ENCODE peak calls at places on chromosomes 3 and 15, in seven cellular contexts. I, P, J, Q, N, F and G are unnamed samples.
A peak's percentile ranks its signal among the peaks of the same experiment; 100 is the strongest.

GRCh38 chr3:20264900-20265567 is 79.0 kb upstream of the SGO1 start:
- DNase-seq in F (no peak), Q (no peak), P (no peak), I (no peak), N (no peak), J (no peak), G (no peak)

GRCh38 chr15:38886315-38887163 is 321.9 kb upstream of the RASGRP1 start:
- DNase-seq in F (no peak), N (no peak), P (peak; percentile 65), Q (no peak), J (peak; percentile 71), I (no peak), G (peak; percentile 18)

GRCh38 chr3:10514407-10515069 is 9.2 kb upstream of the ATP2B2 start:
- DNase-seq in J (no peak), F (no peak), N (no peak), I (no peak), Q (no peak), P (no peak), G (no peak)

GRCh38 chr3:146342971-146343370 is 92.1 kb upstream of the PLSCR4 start:
- DNase-seq in I (no peak), F (no peak), J (no peak), N (no peak), Q (no peak), P (no peak), G (no peak)

GRCh38 chr3:11803977-11804903 is 42.4 kb downstream of the TAMM41 start:
- DNase-seq in I (peak; percentile 67), J (peak; percentile 47), N (peak; percentile 26), Q (peak; percentile 57), F (peak; percentile 37), P (no peak), G (peak; percentile 20)

GRCh38 chr3:64091501-64091900 is 68.2 kb upstream of the PSMD6 start:
- DNase-seq in J (no peak), I (no peak), P (no peak), F (peak; percentile 70), N (no peak), Q (no peak), G (no peak)

GRCh38 chr3:105730973-105731372 is 137.8 kb downstream of the CBLB start:
- DNase-seq in P (no peak), F (no peak), N (no peak), I (no peak), Q (no peak), J (no peak), G (no peak)

GRCh38 chr3:120793601-120794000 is 51.1 kb downstream of the GTF2E1 start:
- DNase-seq in I (no peak), N (no peak), Q (no peak), F (no peak), J (no peak), P (no peak), G (no peak)

GRCh38 chr3:178711753-178712152 is 175.5 kb downstream of the KCNMB2 start:
- DNase-seq in Q (no peak), F (no peak), I (no peak), J (no peak), P (no peak), N (no peak), G (no peak)

GRCh38 chr3:163671201-163671600 is 1407.1 kb downstream of the SI start:
- DNase-seq in I (no peak), J (no peak), N (no peak), F (peak; percentile 17), Q (no peak), P (no peak), G (no peak)

GRCh38 chr15:49082960-49083359 is 36.7 kb upstream of the SECISBP2L start:
- DNase-seq in I (no peak), N (no peak), Q (no peak), P (peak; percentile 84), F (no peak), J (peak; percentile 36), G (no peak)

GRCh38 chr3:59192473-59192872 is 142.6 kb upstream of the CFAP20DC start:
- DNase-seq in I (no peak), P (peak; percentile 51), Q (no peak), N (no peak), J (peak; percentile 0), F (no peak), G (no peak)

GRCh38 chr3:12679468-12679867 is 15.6 kb upstream of the RAF1 start:
- DNase-seq in Q (no peak), I (no peak), P (peak; percentile 62), F (no peak), J (peak; percentile 79), N (no peak), G (peak; percentile 58)

GRCh38 chr3:126546013-126546412 is 12.7 kb downstream of the C3orf22 start:
- DNase-seq in I (no peak), Q (peak; percentile 13), P (no peak), F (no peak), N (peak; percentile 1), J (no peak), G (no peak)

GRCh38 chr3:184676927-184677326 is 34.9 kb downstream of the MAGEF1 start:
- DNase-seq in F (no peak), J (no peak), N (no peak), Q (no peak), P (no peak), I (no peak), G (no peak)

GRCh38 chr3:184677344-184678316 is 34.2 kb downstream of the MAGEF1 start:
- DNase-seq in P (no peak), N (no peak), F (peak; percentile 35), I (no peak), J (no peak), Q (no peak), G (no peak)

GRCh38 chr3:184680411-184680990 is 31.4 kb downstream of the MAGEF1 start:
- DNase-seq in I (no peak), N (no peak), F (no peak), P (no peak), Q (no peak), J (no peak), G (no peak)

GRCh38 chr3:184678317-184679055 is 33.4 kb downstream of the MAGEF1 start:
- DNase-seq in J (no peak), F (no peak), P (no peak), Q (no peak), N (no peak), I (no peak), G (no peak)

DNA sequence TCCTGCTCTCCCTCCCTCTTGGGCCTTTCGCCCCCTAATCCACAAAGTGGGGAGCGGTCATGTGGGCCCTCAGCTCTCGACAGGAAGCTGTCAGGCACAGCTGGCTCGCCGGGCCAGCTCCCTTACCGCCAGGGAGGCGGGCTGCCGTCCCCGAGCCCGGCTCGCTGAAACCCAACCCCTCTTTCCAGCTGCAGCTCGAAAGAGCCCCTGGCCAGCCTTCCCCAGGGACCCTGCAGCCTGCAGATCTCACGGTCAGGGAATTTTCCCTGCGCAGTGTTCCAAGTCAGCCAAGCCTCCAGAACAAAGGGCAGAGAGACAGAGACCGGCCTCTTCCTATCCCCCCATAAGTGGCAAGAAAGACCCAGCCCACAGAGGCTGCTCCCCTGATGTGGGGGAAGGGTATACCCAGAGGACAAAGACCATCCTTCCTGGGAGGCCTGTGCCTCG is 32.8 kb downstream of the MAGEF1 start:
- DNase-seq in I (peak; percentile 77), N (no peak), J (no peak), F (no peak), P (no peak), Q (no peak), G (no peak)
- H3K27me3 ChIP-seq in I (no peaks in the 10 kb centered on the region), N (no peaks in the 10 kb centered on the region), J (peaks cover 3% of the 10 kb centered on the region), F (no peaks in the 10 kb centered on the region), P (peaks cover 28% of the 10 kb centered on the region), Q (no peaks in the 10 kb centered on the region), G (no peaks in the 10 kb centered on the region)

GRCh38 chr3:187665010-187665409 is 5.2 kb downstream of the SST start:
- DNase-seq in N (no peak), F (no peak), I (no peak), J (no peak), Q (no peak), P (no peak), G (no peak)

GRCh38 chr3:187665764-187666402 is 4.3 kb downstream of the SST start:
- DNase-seq in Q (no peak), J (no peak), N (no peak), P (no peak), F (no peak), I (no peak), G (no peak)

GRCh38 chr3:187662848-187663407 is 7.3 kb downstream of the SST start:
- DNase-seq in I (no peak), P (no peak), N (no peak), J (no peak), Q (no peak), F (no peak), G (no peak)

GRCh38 chr3:187661267-187661666 is 8.9 kb downstream of the SST start:
- DNase-seq in N (no peak), P (no peak), J (no peak), F (no peak), I (no peak), Q (no peak), G (no peak)
- H3K27me3 ChIP-seq in N (peaks cover 7% of the 10 kb centered on the region), P (no peaks in the 10 kb centered on the region), J (no peaks in the 10 kb centered on the region), F (peaks cover 31% of the 10 kb centered on the region), I (peaks cover 5% of the 10 kb centered on the region), Q (no peaks in the 10 kb centered on the region), G (peaks cover 31% of the 10 kb centered on the region)

GRCh38 chr15:27970661-27971392 is 128.3 kb downstream of the OCA2 start:
- DNase-seq in P (no peak), F (no peak), I (no peak), J (no peak), Q (no peak), N (no peak), G (no peak)

GRCh38 chr15:27961801-27962200 is 137.3 kb downstream of the OCA2 start:
- DNase-seq in J (no peak), I (no peak), N (no peak), F (no peak), P (no peak), Q (no peak), G (no peak)

DNA sequence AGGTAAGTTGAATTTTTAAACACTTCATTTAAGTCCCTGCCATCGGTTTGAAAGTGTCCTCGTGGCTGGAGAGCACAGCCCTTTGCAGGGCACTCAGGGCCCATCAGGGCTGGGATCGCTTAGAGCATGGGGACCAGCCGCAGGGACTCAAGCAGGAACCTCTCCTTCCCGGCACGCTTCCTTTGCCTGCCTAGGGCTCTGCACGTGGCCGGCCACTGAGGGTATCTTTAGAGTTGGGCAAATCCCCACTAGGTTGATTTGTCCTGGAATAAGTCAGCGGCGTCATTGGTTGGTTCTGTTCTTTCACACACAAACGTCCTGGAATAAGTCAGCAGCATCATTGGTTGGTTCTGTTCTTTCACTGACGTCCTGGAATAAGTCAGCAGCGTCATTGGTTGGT is 131.6 kb downstream of the OCA2 start:
- DNase-seq in N (no peak), J (no peak), Q (no peak), F (no peak), P (no peak), I (no peak), G (no peak)
- H3K27me3 ChIP-seq in N (no peaks in the 10 kb centered on the region), J (no peaks in the 10 kb centered on the region), Q (no peaks in the 10 kb centered on the region), F (no peaks in the 10 kb centered on the region), P (no peaks in the 10 kb centered on the region), I (no peaks in the 10 kb centered on the region), G (no peaks in the 10 kb centered on the region)

DNA sequence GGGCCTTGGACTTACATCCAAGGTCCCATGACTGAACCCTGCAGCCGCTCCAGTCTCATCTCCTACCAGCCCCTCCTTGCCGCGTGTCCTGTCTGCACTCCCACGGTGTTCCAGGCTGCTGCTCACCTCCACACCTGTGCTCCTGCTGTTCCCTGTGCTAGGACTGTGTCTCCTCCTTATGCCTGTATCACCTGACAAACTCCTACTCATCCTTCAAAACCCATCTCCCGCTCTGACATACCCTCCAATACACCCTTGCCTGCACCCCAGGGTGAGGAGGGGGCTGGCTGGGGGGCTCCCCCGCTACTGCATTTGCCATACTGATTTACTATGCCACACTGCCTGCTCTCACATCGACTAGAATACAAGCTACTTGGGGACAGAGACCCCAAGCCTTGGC is 53.6 kb downstream of the CYP11A1 start:
- DNase-seq in Q (no peak), N (no peak), F (no peak), P (no peak), J (no peak), I (no peak), G (no peak)
- H3K27me3 ChIP-seq in Q (no peaks in the 10 kb centered on the region), N (peaks cover 10% of the 10 kb centered on the region), F (no peaks in the 10 kb centered on the region), P (peaks cover 30% of the 10 kb centered on the region), J (no peaks in the 10 kb centered on the region), I (no peaks in the 10 kb centered on the region), G (no peaks in the 10 kb centered on the region)